ENCODE peak calls at places on chromosomes 12 and 14, in nine cellular contexts. I, N, T, Z, C, B, Q, D and P are unnamed samples.

GRCh38 chr12:53499261-53500118 is at the start of gene MAP3K12:
- DNase-seq in T (peak), B (peak), C (no peak), Z (no peak), N (peak), Q (peak), I (peak), D (no peak), P (peak)

GRCh38 chr14:69886843-69887242 is 7.6 kb downstream of the SMOC1 start:
- DNase-seq in I (no peak), D (peak), T (no peak), C (peak), Z (peak), B (no peak), N (no peak), Q (peak), P (no peak)

GRCh38 chr12:60977966-60978365 is 1282.2 kb upstream of the USP15 start:
- DNase-seq in B (no peak), Z (no peak), T (no peak), N (no peak), Q (no peak), I (peak), D (no peak), C (peak), P (no peak)

GRCh38 chr14:67618617-67619063 is 1.1 kb upstream of the ARG2 start:
- DNase-seq in I (no peak), N (peak), Q (peak), T (no peak), B (no peak), C (peak), Z (peak), D (peak), P (peak)

GRCh38 chr12:65306603-65307501 is 28.4 kb downstream of the MSRB3 start:
- DNase-seq in I (peak), T (no peak), Z (peak), N (no peak), D (no peak), C (peak), B (no peak), Q (peak), P (no peak)

GRCh38 chr12:1644523-1645438 is 15.8 kb downstream of the WNT5B start:
- DNase-seq in T (no peak), B (peak), C (peak), Q (peak), D (peak), Z (no peak), I (no peak), N (peak), P (peak)

GRCh38 chr12:262817-263216 is at the start of gene SLC6A13:
- DNase-seq in B (no peak), C (peak), N (no peak), I (no peak), T (no peak), Q (no peak), Z (no peak), D (no peak), P (peak)

GRCh38 chr14:51370758-51371386 is 130.8 kb downstream of the TMX1 start:
- DNase-seq in C (no peak), N (no peak), Q (no peak), Z (no peak), B (no peak), D (no peak), I (no peak), T (no peak), P (no peak)

GRCh38 chr14:98984719-98985041 is 287.3 kb downstream of the BCL11B start:
- DNase-seq in T (peak), B (no peak), Q (no peak), N (no peak), C (no peak), I (no peak), Z (no peak), D (no peak), P (no peak)

GRCh38 chr12:123389560-123390351 is 5.8 kb downstream of the KMT5A start:
- DNase-seq in I (peak), Q (peak), T (peak), Z (peak), N (peak), C (peak), D (no peak), B (peak), P (peak)

GRCh38 chr12:78767264-78767981 is 97.2 kb upstream of the SYT1 start:
- DNase-seq in N (no peak), Q (no peak), D (no peak), I (no peak), B (no peak), C (no peak), T (no peak), Z (no peak), P (no peak)

GRCh38 chr12:129847063-129847462 is 56.8 kb downstream of the TMEM132D start:
- DNase-seq in B (no peak), D (no peak), Q (no peak), C (no peak), T (no peak), I (no peak), Z (no peak), N (no peak), P (no peak)

GRCh38 chr14:61607570-61608244 is 87.6 kb upstream of the HIF1A start:
- DNase-seq in N (peak), B (no peak), D (no peak), T (no peak), I (peak), Z (no peak), Q (no peak), C (no peak), P (no peak)

GRCh38 chr12:50059440-50060119 is 2.2 kb downstream of the ASIC1 start:
- DNase-seq in Z (no peak), C (no peak), D (no peak), I (no peak), B (no peak), N (no peak), T (peak), Q (no peak), P (no peak)

GRCh38 chr12:52355181-52355580 is 12.1 kb downstream of the KRT85 start:
- DNase-seq in N (no peak), I (no peak), D (no peak), Z (no peak), C (no peak), Q (no peak), B (no peak), T (no peak), P (no peak)

GRCh38 chr12:75260316-75260715 is 50.7 kb upstream of the KCNC2 start:
- DNase-seq in D (no peak), Q (no peak), I (no peak), Z (no peak), B (no peak), C (no peak), N (no peak), T (no peak), P (no peak)

GRCh38 chr12:65005716-65006115 is 115.4 kb downstream of the WIF1 start:
- DNase-seq in C (no peak), D (no peak), I (no peak), Z (no peak), T (no peak), Q (no peak), N (no peak), B (no peak), P (no peak)

GRCh38 chr14:92886337-92886736 is 36.6 kb upstream of the CHGA start:
- DNase-seq in Q (no peak), C (no peak), Z (no peak), B (no peak), I (no peak), D (no peak), T (no peak), N (peak), P (no peak)

GRCh38 chr12:67645571-67645970 is 3.0 kb upstream of the DYRK2 start:
- DNase-seq in I (no peak), C (peak), T (no peak), N (no peak), Z (no peak), B (no peak), D (no peak), Q (peak), P (no peak)

GRCh38 chr14:20668969-20669368 is 15.4 kb upstream of the RNASE4 start:
- DNase-seq in C (no peak), T (no peak), Q (no peak), N (no peak), B (no peak), Z (no peak), D (no peak), I (no peak), P (no peak)

GRCh38 chr12:52223411-52224039 is 9.5 kb upstream of the KRT7 start:
- DNase-seq in N (no peak), Z (no peak), T (no peak), C (no peak), Q (no peak), B (no peak), D (no peak), I (no peak), P (no peak)

GRCh38 chr12:50678650-50679049 is 85.3 kb upstream of the ATF1 start:
- DNase-seq in Q (no peak), B (no peak), T (no peak), C (no peak), D (no peak), I (no peak), Z (no peak), N (no peak), P (no peak)

GRCh38 chr14:23633160-23633701 is 2.9 kb upstream of the DHRS2 start:
- DNase-seq in Q (no peak), D (no peak), N (no peak), T (no peak), B (no peak), I (peak), Z (no peak), C (no peak), P (peak)

GRCh38 chr12:65209655-65210043 is 40.3 kb downstream of the LEMD3 start:
- DNase-seq in I (no peak), Z (no peak), B (no peak), D (no peak), T (no peak), Q (peak), C (no peak), N (no peak), P (no peak)

GRCh38 chr14:104281768-104282301 is 143.4 kb downstream of the KIF26A start:
- DNase-seq in Q (no peak), N (no peak), D (no peak), I (peak), B (peak), Z (no peak), T (no peak), C (no peak), P (peak)

GRCh38 chr12:26750531-26751171 is 82.3 kb downstream of the ITPR2 start:
- DNase-seq in N (no peak), I (no peak), Z (no peak), T (no peak), Q (no peak), B (no peak), C (no peak), D (no peak), P (no peak)

GRCh38 chr14:99564903-99565259 is 39.1 kb downstream of the CCDC85C start:
- DNase-seq in Q (no peak), I (no peak), D (no peak), B (no peak), N (no peak), T (no peak), Z (no peak), C (no peak), P (no peak)

GRCh38 chr14:55731881-55732498 is 152.0 kb downstream of the KTN1 start:
- DNase-seq in C (no peak), T (peak), Q (peak), D (no peak), I (peak), N (peak), Z (no peak), B (peak), P (peak)

GRCh38 chr12:56629459-56630179 is 507 bp downstream of the BAZ2A start:
- DNase-seq in Z (no peak), B (peak), T (peak), I (no peak), D (no peak), C (no peak), N (peak), Q (peak), P (no peak)

GRCh38 chr14:76537912-76538647 is 162.1 kb downstream of the ESRRB start:
- DNase-seq in N (no peak), C (no peak), Z (no peak), B (no peak), Q (no peak), I (no peak), T (no peak), D (no peak), P (no peak)

GRCh38 chr12:18165422-18165871 is 75.5 kb upstream of the RERGL start:
- DNase-seq in C (peak), D (no peak), Z (peak), Q (peak), I (no peak), B (no peak), N (peak), T (no peak), P (no peak)